ENCODE peak calls at places on chromosome 1, in six cellular contexts. One of them, this sample, is unnamed.

GRCh38 chr1:8116892-8117262 is 90.8 kb upstream of the ERRFI1 start:
- DNase-seq in A549: peak; percentile 65
- DNase-seq in WTC11: no peak
- DNase-seq in K562: no peak
- DNase-seq in H1: no peak
- DNase-seq in HepG2: peak; percentile 93
- DNase-seq in this sample: peak; percentile 82

GRCh38 chr1:28751315-28752056 is 14.7 kb downstream of the YTHDF2 start:
- DNase-seq in A549: no peak
- DNase-seq in WTC11: no peak
- DNase-seq in K562: no peak
- DNase-seq in H1: no peak
- DNase-seq in HepG2: no peak
- DNase-seq in this sample: peak; percentile 40

GRCh38 chr1:36207339-36207738 is 16.9 kb upstream of the THRAP3 start:
- DNase-seq in A549: peak; percentile 57
- DNase-seq in WTC11: peak; percentile 41
- DNase-seq in K562: peak; percentile 5
- DNase-seq in H1: peak; percentile 53
- DNase-seq in HepG2: no peak
- DNase-seq in this sample: no peak

GRCh38 chr1:3482590-3482899 is 28.1 kb downstream of the ARHGEF16 start:
- DNase-seq in A549: no peak
- DNase-seq in WTC11: no peak
- DNase-seq in K562: peak; percentile 54
- DNase-seq in H1: no peak
- DNase-seq in HepG2: no peak
- DNase-seq in this sample: no peak

GRCh38 chr1:214331827-214332423 is 51.0 kb downstream of the SMYD2 start:
- DNase-seq in A549: peak; percentile 57
- DNase-seq in WTC11: peak; percentile 77
- DNase-seq in K562: peak; percentile 89
- DNase-seq in H1: peak; percentile 85
- DNase-seq in HepG2: peak; percentile 26
- DNase-seq in this sample: peak; percentile 33

GRCh38 chr1:10438677-10439163 is 8.5 kb downstream of the CENPS start:
- DNase-seq in A549: no peak
- DNase-seq in WTC11: no peak
- DNase-seq in K562: no peak
- DNase-seq in H1: no peak
- DNase-seq in HepG2: peak; percentile 42
- DNase-seq in this sample: no peak

GRCh38 chr1:118984086-118984989 is 3.8 kb downstream of the TBX15 start:
- DNase-seq in A549: no peak
- DNase-seq in WTC11: peak; percentile 85
- DNase-seq in K562: no peak
- DNase-seq in H1: peak; percentile 80
- DNase-seq in HepG2: no peak
- DNase-seq in this sample: peak; percentile 24

GRCh38 chr1:67978988-67979516 is 71.4 kb downstream of the DIRAS3 start:
- DNase-seq in A549: peak; percentile 92
- DNase-seq in WTC11: no peak
- DNase-seq in K562: no peak
- DNase-seq in H1: no peak
- DNase-seq in HepG2: peak; percentile 37
- DNase-seq in this sample: peak; percentile 10

GRCh38 chr1:90370696-90371095 is 346.4 kb downstream of the BARHL2 start:
- DNase-seq in A549: no peak
- DNase-seq in WTC11: no peak
- DNase-seq in K562: no peak
- DNase-seq in H1: no peak
- DNase-seq in HepG2: no peak
- DNase-seq in this sample: no peak

GRCh38 chr1:44276006-44276405 is 62.7 kb downstream of the DMAP1 start:
- DNase-seq in A549: no peak
- DNase-seq in WTC11: no peak
- DNase-seq in K562: no peak
- DNase-seq in H1: no peak
- DNase-seq in HepG2: no peak
- DNase-seq in this sample: peak; percentile 9

GRCh38 chr1:111214884-111215283 is 12.6 kb upstream of the CHI3L2 start:
- DNase-seq in A549: no peak
- DNase-seq in WTC11: no peak
- DNase-seq in K562: no peak
- DNase-seq in H1: no peak
- DNase-seq in HepG2: no peak
- DNase-seq in this sample: no peak
- TF ChIP-seq JUN in A549: no peak
- TF ChIP-seq JUN in WTC11: no peak
- TF ChIP-seq JUN in K562: no peak
- TF ChIP-seq JUN in H1: no peak
- TF ChIP-seq JUN in HepG2: no peak
- TF ChIP-seq JUN in this sample: no peak

GRCh38 chr1:20031836-20032235 is 38.2 kb upstream of the PLA2G5 start:
- DNase-seq in A549: no peak
- DNase-seq in WTC11: no peak
- DNase-seq in K562: no peak
- DNase-seq in H1: no peak
- DNase-seq in HepG2: no peak
- DNase-seq in this sample: no peak
- TF ChIP-seq JUN in A549: no peak
- TF ChIP-seq JUN in WTC11: no peak
- TF ChIP-seq JUN in K562: no peak
- TF ChIP-seq JUN in H1: no peak
- TF ChIP-seq JUN in HepG2: no peak
- TF ChIP-seq JUN in this sample: no peak

GRCh38 chr1:24425922-24426321 is 10.3 kb downstream of the NIPAL3 start:
- DNase-seq in A549: no peak
- DNase-seq in WTC11: no peak
- DNase-seq in K562: no peak
- DNase-seq in H1: no peak
- DNase-seq in HepG2: no peak
- DNase-seq in this sample: no peak

GRCh38 chr1:24425446-24425845 is 9.8 kb downstream of the NIPAL3 start:
- DNase-seq in A549: no peak
- DNase-seq in WTC11: no peak
- DNase-seq in K562: no peak
- DNase-seq in H1: no peak
- DNase-seq in HepG2: no peak
- DNase-seq in this sample: no peak

GRCh38 chr1:24427469-24427862 is 11.9 kb downstream of the NIPAL3 start:
- DNase-seq in A549: no peak
- DNase-seq in WTC11: no peak
- DNase-seq in K562: no peak
- DNase-seq in H1: no peak
- DNase-seq in HepG2: no peak
- DNase-seq in this sample: no peak

GRCh38 chr1:24424990-24425389 is 9.4 kb downstream of the NIPAL3 start:
- DNase-seq in A549: no peak
- DNase-seq in WTC11: no peak
- DNase-seq in K562: no peak
- DNase-seq in H1: no peak
- DNase-seq in HepG2: no peak
- DNase-seq in this sample: no peak

DNA sequence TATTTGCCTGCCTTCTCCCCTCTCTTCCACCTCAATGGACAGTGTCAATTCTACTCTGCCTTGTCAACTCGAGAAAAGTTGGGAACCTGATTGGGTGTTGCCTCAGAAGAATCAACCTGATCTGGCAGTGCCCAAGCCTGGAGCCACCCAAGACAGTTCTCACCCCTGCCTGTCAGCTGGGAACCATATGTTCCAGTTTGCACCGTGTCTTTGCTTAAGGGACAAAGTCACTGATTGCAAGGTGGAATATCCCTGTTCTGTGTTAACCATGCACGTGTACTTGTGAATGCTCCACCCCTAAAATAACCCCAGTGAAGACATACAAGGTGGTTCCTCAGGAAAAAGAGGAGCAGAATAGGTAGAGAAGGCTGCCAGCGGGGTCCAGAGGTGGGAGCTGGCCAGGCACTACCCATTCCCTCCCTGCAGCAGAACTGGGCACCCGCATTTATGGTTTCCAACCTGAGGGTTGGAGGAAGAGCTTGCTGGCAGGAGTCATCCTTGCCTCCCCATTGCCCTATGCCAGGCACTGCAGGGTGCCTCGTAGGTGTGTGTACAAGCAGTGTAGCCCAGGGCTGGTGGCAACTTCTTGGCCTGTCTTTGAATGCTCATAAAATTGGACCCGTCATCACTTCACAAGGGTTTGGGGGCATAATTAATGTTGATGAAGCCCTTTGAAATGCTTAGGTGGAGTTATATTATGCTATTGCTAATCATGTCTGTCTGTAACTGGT is 11.3 kb downstream of the NIPAL3 start:
- DNase-seq in A549: no peak
- DNase-seq in WTC11: no peak
- DNase-seq in K562: no peak
- DNase-seq in H1: no peak
- DNase-seq in HepG2: no peak
- DNase-seq in this sample: no peak
- TF ChIP-seq JUN in A549: no peak
- TF ChIP-seq JUN in WTC11: no peak
- TF ChIP-seq JUN in K562: no peak
- TF ChIP-seq JUN in H1: no peak
- TF ChIP-seq JUN in HepG2: no peak
- TF ChIP-seq JUN in this sample: no peak

GRCh38 chr1:65791860-65792670 is 630 bp upstream of the PDE4B start:
- DNase-seq in A549: no peak
- DNase-seq in WTC11: peak; percentile 30
- DNase-seq in K562: no peak
- DNase-seq in H1: peak; percentile 66
- DNase-seq in HepG2: no peak
- DNase-seq in this sample: no peak
- TF ChIP-seq JUN in A549: no peak
- TF ChIP-seq JUN in WTC11: no peak
- TF ChIP-seq JUN in K562: no peak
- TF ChIP-seq JUN in H1: no peak
- TF ChIP-seq JUN in HepG2: no peak
- TF ChIP-seq JUN in this sample: no peak

This sample was measured in endothelial cell of umbilical vein.